ENCODE peak calls at places on chromosomes 5 and 9, in seven cellular contexts. One of them, this sample, is unnamed.

GRCh38 chr5:126520593-126520953 is 74.4 kb downstream of the ALDH7A1 start:
- DNase-seq in stimulated activated CD8-positive, alpha-beta memory T cell treated with anti-CD3 and anti-CD28 coated beads, Interleukin-2, amount 100 ng/mL, for 1 hour: no peak
- DNase-seq in activated B cell treated with CpG ODN at 0.5 μM for 24 hours: no peak
- DNase-seq in activated naive CD4-positive, alpha-beta T cell: no peak
- DNase-seq in SIG-M5: no peak
- DNase-seq in cerebellum: no peak
- DNase-seq in HFF-Myc: no peak
- DNase-seq in this sample: no peak

GRCh38 chr5:179558912-179559279 is 8.5 kb downstream of the RUFY1 start:
- DNase-seq in stimulated activated CD8-positive, alpha-beta memory T cell treated with anti-CD3 and anti-CD28 coated beads, Interleukin-2, amount 100 ng/mL, for 1 hour: no peak
- DNase-seq in activated B cell treated with CpG ODN at 0.5 μM for 24 hours: no peak
- DNase-seq in activated naive CD4-positive, alpha-beta T cell: no peak
- DNase-seq in SIG-M5: no peak
- DNase-seq in cerebellum: peak
- DNase-seq in HFF-Myc: no peak
- DNase-seq in this sample: peak

GRCh38 chr9:132044176-132044880 is 35.3 kb downstream of the MED27 start:
- DNase-seq in stimulated activated CD8-positive, alpha-beta memory T cell treated with anti-CD3 and anti-CD28 coated beads, Interleukin-2, amount 100 ng/mL, for 1 hour: no peak
- DNase-seq in activated B cell treated with CpG ODN at 0.5 μM for 24 hours: no peak
- DNase-seq in activated naive CD4-positive, alpha-beta T cell: no peak
- DNase-seq in SIG-M5: no peak
- DNase-seq in cerebellum: no peak
- DNase-seq in HFF-Myc: no peak
- DNase-seq in this sample: no peak

GRCh38 chr9:134809296-134809695 is 71.3 kb upstream of the FCN2 start:
- DNase-seq in stimulated activated CD8-positive, alpha-beta memory T cell treated with anti-CD3 and anti-CD28 coated beads, Interleukin-2, amount 100 ng/mL, for 1 hour: no peak
- DNase-seq in activated B cell treated with CpG ODN at 0.5 μM for 24 hours: no peak
- DNase-seq in activated naive CD4-positive, alpha-beta T cell: no peak
- DNase-seq in SIG-M5: no peak
- DNase-seq in cerebellum: no peak
- DNase-seq in HFF-Myc: no peak
- DNase-seq in this sample: no peak

GRCh38 chr5:140833993-140834392 is at the start of gene PCDHA7:
- DNase-seq in stimulated activated CD8-positive, alpha-beta memory T cell treated with anti-CD3 and anti-CD28 coated beads, Interleukin-2, amount 100 ng/mL, for 1 hour: no peak
- DNase-seq in activated B cell treated with CpG ODN at 0.5 μM for 24 hours: no peak
- DNase-seq in activated naive CD4-positive, alpha-beta T cell: no peak
- DNase-seq in SIG-M5: no peak
- DNase-seq in cerebellum: no peak
- DNase-seq in HFF-Myc: no peak
- DNase-seq in this sample: no peak

GRCh38 chr5:105952875-105953274 is 1717.9 kb downstream of the EFNA5 start:
- DNase-seq in stimulated activated CD8-positive, alpha-beta memory T cell treated with anti-CD3 and anti-CD28 coated beads, Interleukin-2, amount 100 ng/mL, for 1 hour: no peak
- DNase-seq in activated B cell treated with CpG ODN at 0.5 μM for 24 hours: no peak
- DNase-seq in activated naive CD4-positive, alpha-beta T cell: no peak
- DNase-seq in SIG-M5: no peak
- DNase-seq in cerebellum: no peak
- DNase-seq in HFF-Myc: no peak
- DNase-seq in this sample: no peak

GRCh38 chr5:113250341-113250953 is 184.3 kb downstream of the TSSK1B start:
- DNase-seq in stimulated activated CD8-positive, alpha-beta memory T cell treated with anti-CD3 and anti-CD28 coated beads, Interleukin-2, amount 100 ng/mL, for 1 hour: no peak
- DNase-seq in activated B cell treated with CpG ODN at 0.5 μM for 24 hours: no peak
- DNase-seq in activated naive CD4-positive, alpha-beta T cell: no peak
- DNase-seq in SIG-M5: no peak
- DNase-seq in cerebellum: no peak
- DNase-seq in HFF-Myc: peak
- DNase-seq in this sample: no peak

GRCh38 chr5:61357745-61358144 is 25.7 kb downstream of the ZSWIM6 start:
- DNase-seq in stimulated activated CD8-positive, alpha-beta memory T cell treated with anti-CD3 and anti-CD28 coated beads, Interleukin-2, amount 100 ng/mL, for 1 hour: no peak
- DNase-seq in activated B cell treated with CpG ODN at 0.5 μM for 24 hours: no peak
- DNase-seq in activated naive CD4-positive, alpha-beta T cell: no peak
- DNase-seq in SIG-M5: no peak
- DNase-seq in cerebellum: no peak
- DNase-seq in HFF-Myc: no peak
- DNase-seq in this sample: no peak

GRCh38 chr5:142322747-142323479 is 1.9 kb downstream of the SPRY4 start:
- DNase-seq in stimulated activated CD8-positive, alpha-beta memory T cell treated with anti-CD3 and anti-CD28 coated beads, Interleukin-2, amount 100 ng/mL, for 1 hour: no peak
- DNase-seq in activated B cell treated with CpG ODN at 0.5 μM for 24 hours: no peak
- DNase-seq in activated naive CD4-positive, alpha-beta T cell: no peak
- DNase-seq in SIG-M5: no peak
- DNase-seq in cerebellum: no peak
- DNase-seq in HFF-Myc: no peak
- DNase-seq in this sample: no peak

GRCh38 chr9:80504525-80505235 is 932.9 kb downstream of the TLE4 start:
- DNase-seq in stimulated activated CD8-positive, alpha-beta memory T cell treated with anti-CD3 and anti-CD28 coated beads, Interleukin-2, amount 100 ng/mL, for 1 hour: no peak
- DNase-seq in activated B cell treated with CpG ODN at 0.5 μM for 24 hours: no peak
- DNase-seq in activated naive CD4-positive, alpha-beta T cell: no peak
- DNase-seq in SIG-M5: no peak
- DNase-seq in cerebellum: no peak
- DNase-seq in HFF-Myc: no peak
- DNase-seq in this sample: no peak

GRCh38 chr5:4518924-4519660 is 621.0 kb upstream of the ADAMTS16 start:
- DNase-seq in stimulated activated CD8-positive, alpha-beta memory T cell treated with anti-CD3 and anti-CD28 coated beads, Interleukin-2, amount 100 ng/mL, for 1 hour: no peak
- DNase-seq in activated B cell treated with CpG ODN at 0.5 μM for 24 hours: no peak
- DNase-seq in activated naive CD4-positive, alpha-beta T cell: no peak
- DNase-seq in SIG-M5: no peak
- DNase-seq in cerebellum: no peak
- DNase-seq in HFF-Myc: no peak
- DNase-seq in this sample: no peak

GRCh38 chr5:14581333-14581890 is at the start of gene OTULINL:
- DNase-seq in stimulated activated CD8-positive, alpha-beta memory T cell treated with anti-CD3 and anti-CD28 coated beads, Interleukin-2, amount 100 ng/mL, for 1 hour: peak
- DNase-seq in activated B cell treated with CpG ODN at 0.5 μM for 24 hours: peak
- DNase-seq in activated naive CD4-positive, alpha-beta T cell: peak
- DNase-seq in SIG-M5: no peak
- DNase-seq in cerebellum: peak
- DNase-seq in HFF-Myc: no peak
- DNase-seq in this sample: peak

GRCh38 chr5:4879693-4880303 is 260.3 kb upstream of the ADAMTS16 start:
- DNase-seq in stimulated activated CD8-positive, alpha-beta memory T cell treated with anti-CD3 and anti-CD28 coated beads, Interleukin-2, amount 100 ng/mL, for 1 hour: no peak
- DNase-seq in activated B cell treated with CpG ODN at 0.5 μM for 24 hours: no peak
- DNase-seq in activated naive CD4-positive, alpha-beta T cell: no peak
- DNase-seq in SIG-M5: no peak
- DNase-seq in cerebellum: peak
- DNase-seq in HFF-Myc: peak
- DNase-seq in this sample: peak

GRCh38 chr5:37771203-37771611 is 68.6 kb downstream of the GDNF start:
- DNase-seq in stimulated activated CD8-positive, alpha-beta memory T cell treated with anti-CD3 and anti-CD28 coated beads, Interleukin-2, amount 100 ng/mL, for 1 hour: no peak
- DNase-seq in activated B cell treated with CpG ODN at 0.5 μM for 24 hours: no peak
- DNase-seq in activated naive CD4-positive, alpha-beta T cell: no peak
- DNase-seq in SIG-M5: no peak
- DNase-seq in cerebellum: no peak
- DNase-seq in HFF-Myc: no peak
- DNase-seq in this sample: no peak

GRCh38 chr5:83927140-83927733 is 206.6 kb upstream of the HAPLN1 start:
- DNase-seq in stimulated activated CD8-positive, alpha-beta memory T cell treated with anti-CD3 and anti-CD28 coated beads, Interleukin-2, amount 100 ng/mL, for 1 hour: no peak
- DNase-seq in activated B cell treated with CpG ODN at 0.5 μM for 24 hours: no peak
- DNase-seq in activated naive CD4-positive, alpha-beta T cell: peak
- DNase-seq in SIG-M5: no peak
- DNase-seq in cerebellum: peak
- DNase-seq in HFF-Myc: peak
- DNase-seq in this sample: peak

GRCh38 chr5:393846-394275 is 49.1 kb upstream of the EXOC3 start:
- DNase-seq in stimulated activated CD8-positive, alpha-beta memory T cell treated with anti-CD3 and anti-CD28 coated beads, Interleukin-2, amount 100 ng/mL, for 1 hour: no peak
- DNase-seq in activated B cell treated with CpG ODN at 0.5 μM for 24 hours: no peak
- DNase-seq in activated naive CD4-positive, alpha-beta T cell: no peak
- DNase-seq in SIG-M5: no peak
- DNase-seq in cerebellum: no peak
- DNase-seq in HFF-Myc: no peak
- DNase-seq in this sample: no peak

GRCh38 chr5:155471027-155471426 is 457.5 kb downstream of the KIF4B start:
- DNase-seq in stimulated activated CD8-positive, alpha-beta memory T cell treated with anti-CD3 and anti-CD28 coated beads, Interleukin-2, amount 100 ng/mL, for 1 hour: no peak
- DNase-seq in activated B cell treated with CpG ODN at 0.5 μM for 24 hours: no peak
- DNase-seq in activated naive CD4-positive, alpha-beta T cell: no peak
- DNase-seq in SIG-M5: no peak
- DNase-seq in cerebellum: no peak
- DNase-seq in HFF-Myc: no peak
- DNase-seq in this sample: no peak

GRCh38 chr5:151592855-151593408 is 1.8 kb upstream of the FAT2 start:
- DNase-seq in stimulated activated CD8-positive, alpha-beta memory T cell treated with anti-CD3 and anti-CD28 coated beads, Interleukin-2, amount 100 ng/mL, for 1 hour: no peak
- DNase-seq in activated B cell treated with CpG ODN at 0.5 μM for 24 hours: no peak
- DNase-seq in activated naive CD4-positive, alpha-beta T cell: no peak
- DNase-seq in SIG-M5: no peak
- DNase-seq in cerebellum: no peak
- DNase-seq in HFF-Myc: no peak
- DNase-seq in this sample: no peak

GRCh38 chr5:158388018-158388417 is 529.1 kb upstream of the CLINT1 start:
- DNase-seq in stimulated activated CD8-positive, alpha-beta memory T cell treated with anti-CD3 and anti-CD28 coated beads, Interleukin-2, amount 100 ng/mL, for 1 hour: no peak
- DNase-seq in activated B cell treated with CpG ODN at 0.5 μM for 24 hours: no peak
- DNase-seq in activated naive CD4-positive, alpha-beta T cell: no peak
- DNase-seq in SIG-M5: no peak
- DNase-seq in cerebellum: no peak
- DNase-seq in HFF-Myc: no peak
- DNase-seq in this sample: no peak

GRCh38 chr5:161373345-161373707 is 173.2 kb downstream of the GABRB2 start:
- DNase-seq in stimulated activated CD8-positive, alpha-beta memory T cell treated with anti-CD3 and anti-CD28 coated beads, Interleukin-2, amount 100 ng/mL, for 1 hour: no peak
- DNase-seq in activated B cell treated with CpG ODN at 0.5 μM for 24 hours: no peak
- DNase-seq in activated naive CD4-positive, alpha-beta T cell: no peak
- DNase-seq in SIG-M5: no peak
- DNase-seq in cerebellum: no peak
- DNase-seq in HFF-Myc: no peak
- DNase-seq in this sample: no peak

GRCh38 chr9:21856301-21857094 is 54.1 kb downstream of the MTAP start:
- DNase-seq in stimulated activated CD8-positive, alpha-beta memory T cell treated with anti-CD3 and anti-CD28 coated beads, Interleukin-2, amount 100 ng/mL, for 1 hour: no peak
- DNase-seq in activated B cell treated with CpG ODN at 0.5 μM for 24 hours: no peak
- DNase-seq in activated naive CD4-positive, alpha-beta T cell: no peak
- DNase-seq in SIG-M5: no peak
- DNase-seq in cerebellum: no peak
- DNase-seq in HFF-Myc: peak
- DNase-seq in this sample: no peak

GRCh38 chr5:139038618-139039305 is 159.4 kb downstream of the SIL1 start:
- DNase-seq in stimulated activated CD8-positive, alpha-beta memory T cell treated with anti-CD3 and anti-CD28 coated beads, Interleukin-2, amount 100 ng/mL, for 1 hour: no peak
- DNase-seq in activated B cell treated with CpG ODN at 0.5 μM for 24 hours: no peak
- DNase-seq in activated naive CD4-positive, alpha-beta T cell: no peak
- DNase-seq in SIG-M5: no peak
- DNase-seq in cerebellum: no peak
- DNase-seq in HFF-Myc: no peak
- DNase-seq in this sample: no peak

GRCh38 chr9:132006657-132007370 is 72.9 kb downstream of the MED27 start:
- DNase-seq in stimulated activated CD8-positive, alpha-beta memory T cell treated with anti-CD3 and anti-CD28 coated beads, Interleukin-2, amount 100 ng/mL, for 1 hour: no peak
- DNase-seq in activated B cell treated with CpG ODN at 0.5 μM for 24 hours: no peak
- DNase-seq in activated naive CD4-positive, alpha-beta T cell: no peak
- DNase-seq in SIG-M5: no peak
- DNase-seq in cerebellum: no peak
- DNase-seq in HFF-Myc: no peak
- DNase-seq in this sample: peak

GRCh38 chr9:37100750-37101149 is 19.6 kb upstream of the ZCCHC7 start:
- DNase-seq in stimulated activated CD8-positive, alpha-beta memory T cell treated with anti-CD3 and anti-CD28 coated beads, Interleukin-2, amount 100 ng/mL, for 1 hour: no peak
- DNase-seq in activated B cell treated with CpG ODN at 0.5 μM for 24 hours: no peak
- DNase-seq in activated naive CD4-positive, alpha-beta T cell: no peak
- DNase-seq in SIG-M5: no peak
- DNase-seq in cerebellum: no peak
- DNase-seq in HFF-Myc: no peak
- DNase-seq in this sample: no peak

GRCh38 chr5:565782-566445 is 41.7 kb upstream of the SLC9A3 start:
- DNase-seq in stimulated activated CD8-positive, alpha-beta memory T cell treated with anti-CD3 and anti-CD28 coated beads, Interleukin-2, amount 100 ng/mL, for 1 hour: no peak
- DNase-seq in activated B cell treated with CpG ODN at 0.5 μM for 24 hours: no peak
- DNase-seq in activated naive CD4-positive, alpha-beta T cell: no peak
- DNase-seq in SIG-M5: no peak
- DNase-seq in cerebellum: no peak
- DNase-seq in HFF-Myc: no peak
- DNase-seq in this sample: no peak

This sample was measured in GM06990.